ENCODE peak calls at places on chromosomes 12 and 14, in five cellular contexts. One of them, this sample, is unnamed.

GRCh38 chr12:65567820-65568219 is 256.5 kb upstream of the HMGA2 start:
- DNase-seq in HL-60: no peak
- DNase-seq in SK-N-SH: no peak
- DNase-seq in HepG2: no peak
- DNase-seq in K562: no peak
- DNase-seq in this sample: no peak

GRCh38 chr12:65339161-65339560 is 60.7 kb downstream of the MSRB3 start:
- DNase-seq in HL-60: no peak
- DNase-seq in SK-N-SH: no peak
- DNase-seq in HepG2: no peak
- DNase-seq in K562: no peak
- DNase-seq in this sample: no peak

GRCh38 chr12:77923882-77924281 is 93.2 kb downstream of the NAV3 start:
- DNase-seq in HL-60: no peak
- DNase-seq in SK-N-SH: no peak
- DNase-seq in HepG2: no peak
- DNase-seq in K562: no peak
- DNase-seq in this sample: no peak

GRCh38 chr12:42166501-42166900 is 21.8 kb upstream of the GXYLT1 start:
- DNase-seq in HL-60: no peak
- DNase-seq in SK-N-SH: no peak
- DNase-seq in HepG2: no peak
- DNase-seq in K562: no peak
- DNase-seq in this sample: no peak

GRCh38 chr14:79967001-79967400 is 244.3 kb downstream of the DIO2 start:
- DNase-seq in HL-60: no peak
- DNase-seq in SK-N-SH: no peak
- DNase-seq in HepG2: no peak
- DNase-seq in K562: no peak
- DNase-seq in this sample: no peak

GRCh38 chr14:35637269-35637668 is 103.3 kb downstream of the INSM2 start:
- DNase-seq in HL-60: no peak
- DNase-seq in SK-N-SH: no peak
- DNase-seq in HepG2: no peak
- DNase-seq in K562: no peak
- DNase-seq in this sample: no peak

GRCh38 chr12:124496584-124496983 is 70.8 kb downstream of the NCOR2 start:
- DNase-seq in HL-60: no peak
- DNase-seq in SK-N-SH: peak; percentile 66
- DNase-seq in HepG2: no peak
- DNase-seq in K562: peak; percentile 84
- DNase-seq in this sample: no peak

GRCh38 chr12:67650528-67651379 is 2.2 kb downstream of the DYRK2 start:
- DNase-seq in HL-60: no peak
- DNase-seq in SK-N-SH: no peak
- DNase-seq in HepG2: no peak
- DNase-seq in K562: no peak
- DNase-seq in this sample: no peak

GRCh38 chr12:129076466-129077325 is 223.4 kb downstream of the GLT1D1 start:
- DNase-seq in HL-60: no peak
- DNase-seq in SK-N-SH: no peak
- DNase-seq in HepG2: no peak
- DNase-seq in K562: no peak
- DNase-seq in this sample: no peak

GRCh38 chr14:51849095-51849494 is 11.3 kb upstream of the GNG2 start:
- DNase-seq in HL-60: no peak
- DNase-seq in SK-N-SH: no peak
- DNase-seq in HepG2: no peak
- DNase-seq in K562: no peak
- DNase-seq in this sample: no peak

GRCh38 chr14:61147369-61147897 is 133.7 kb downstream of the TMEM30B start:
- DNase-seq in HL-60: no peak
- DNase-seq in SK-N-SH: no peak
- DNase-seq in HepG2: no peak
- DNase-seq in K562: no peak
- DNase-seq in this sample: no peak

GRCh38 chr14:61003571-61003970 is 22.5 kb downstream of the SLC38A6 start:
- DNase-seq in HL-60: no peak
- DNase-seq in SK-N-SH: no peak
- DNase-seq in HepG2: no peak
- DNase-seq in K562: no peak
- DNase-seq in this sample: no peak

GRCh38 chr12:94725375-94726168 is 75.2 kb upstream of the TMCC3 start:
- DNase-seq in HL-60: peak; percentile 56
- DNase-seq in SK-N-SH: no peak
- DNase-seq in HepG2: peak; percentile 23
- DNase-seq in K562: peak; percentile 19
- DNase-seq in this sample: no peak

GRCh38 chr12:108561852-108562347 is 496 bp upstream of the ISCU start:
- DNase-seq in HL-60: no peak
- DNase-seq in SK-N-SH: no peak
- DNase-seq in HepG2: no peak
- DNase-seq in K562: no peak
- DNase-seq in this sample: no peak

DNA sequence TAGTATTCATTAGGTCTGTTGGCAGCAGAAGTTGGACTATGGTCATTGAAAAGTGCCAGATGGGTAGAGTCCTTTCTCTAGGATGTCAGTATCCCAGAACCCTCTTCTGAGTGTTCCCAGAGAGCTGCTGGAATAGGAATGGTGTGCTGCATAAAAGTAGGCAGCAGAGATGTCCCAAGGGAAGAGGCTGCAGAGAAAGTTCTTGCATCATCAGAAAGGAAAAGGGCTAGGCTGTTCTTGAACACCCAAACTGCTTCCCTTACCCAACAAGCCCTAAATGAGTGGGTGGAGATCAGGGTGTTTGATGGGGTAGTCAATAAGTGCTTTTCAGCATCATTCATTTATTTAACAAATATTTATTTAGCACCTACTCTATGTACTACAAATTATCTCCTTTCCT is 3.4 kb downstream of the DGKA start:
- DNase-seq in HL-60: no peak
- DNase-seq in SK-N-SH: no peak
- DNase-seq in HepG2: no peak
- DNase-seq in K562: no peak
- DNase-seq in this sample: no peak
- TF ChIP-seq GABPA in HL-60: no peak
- TF ChIP-seq GABPA in SK-N-SH: no peak
- TF ChIP-seq GABPA in HepG2: no peak
- TF ChIP-seq GABPA in K562: no peak
- TF ChIP-seq GABPA in this sample: no peak

GRCh38 chr12:70645494-70646317 is 8.5 kb upstream of the PTPRB start:
- DNase-seq in HL-60: no peak
- DNase-seq in SK-N-SH: no peak
- DNase-seq in HepG2: peak; percentile 41
- DNase-seq in K562: peak; percentile 62
- DNase-seq in this sample: no peak
- TF ChIP-seq GABPA in HL-60: no peak
- TF ChIP-seq GABPA in SK-N-SH: peak; percentile 46
- TF ChIP-seq GABPA in HepG2: no peak
- TF ChIP-seq GABPA in K562: peak; percentile 82
- TF ChIP-seq GABPA in this sample: no peak

GRCh38 chr14:30496852-30497251 is 62.1 kb upstream of the G2E3 start:
- DNase-seq in HL-60: no peak
- DNase-seq in SK-N-SH: no peak
- DNase-seq in HepG2: no peak
- DNase-seq in K562: no peak
- DNase-seq in this sample: no peak
- TF ChIP-seq GABPA in HL-60: no peak
- TF ChIP-seq GABPA in SK-N-SH: no peak
- TF ChIP-seq GABPA in HepG2: no peak
- TF ChIP-seq GABPA in K562: no peak
- TF ChIP-seq GABPA in this sample: no peak

GRCh38 chr12:130196827-130197226 is 34.6 kb downstream of the FZD10 start:
- DNase-seq in HL-60: no peak
- DNase-seq in SK-N-SH: no peak
- DNase-seq in HepG2: no peak
- DNase-seq in K562: no peak
- DNase-seq in this sample: no peak
- TF ChIP-seq GABPA in HL-60: no peak
- TF ChIP-seq GABPA in SK-N-SH: no peak
- TF ChIP-seq GABPA in HepG2: no peak
- TF ChIP-seq GABPA in K562: no peak
- TF ChIP-seq GABPA in this sample: no peak

DNA sequence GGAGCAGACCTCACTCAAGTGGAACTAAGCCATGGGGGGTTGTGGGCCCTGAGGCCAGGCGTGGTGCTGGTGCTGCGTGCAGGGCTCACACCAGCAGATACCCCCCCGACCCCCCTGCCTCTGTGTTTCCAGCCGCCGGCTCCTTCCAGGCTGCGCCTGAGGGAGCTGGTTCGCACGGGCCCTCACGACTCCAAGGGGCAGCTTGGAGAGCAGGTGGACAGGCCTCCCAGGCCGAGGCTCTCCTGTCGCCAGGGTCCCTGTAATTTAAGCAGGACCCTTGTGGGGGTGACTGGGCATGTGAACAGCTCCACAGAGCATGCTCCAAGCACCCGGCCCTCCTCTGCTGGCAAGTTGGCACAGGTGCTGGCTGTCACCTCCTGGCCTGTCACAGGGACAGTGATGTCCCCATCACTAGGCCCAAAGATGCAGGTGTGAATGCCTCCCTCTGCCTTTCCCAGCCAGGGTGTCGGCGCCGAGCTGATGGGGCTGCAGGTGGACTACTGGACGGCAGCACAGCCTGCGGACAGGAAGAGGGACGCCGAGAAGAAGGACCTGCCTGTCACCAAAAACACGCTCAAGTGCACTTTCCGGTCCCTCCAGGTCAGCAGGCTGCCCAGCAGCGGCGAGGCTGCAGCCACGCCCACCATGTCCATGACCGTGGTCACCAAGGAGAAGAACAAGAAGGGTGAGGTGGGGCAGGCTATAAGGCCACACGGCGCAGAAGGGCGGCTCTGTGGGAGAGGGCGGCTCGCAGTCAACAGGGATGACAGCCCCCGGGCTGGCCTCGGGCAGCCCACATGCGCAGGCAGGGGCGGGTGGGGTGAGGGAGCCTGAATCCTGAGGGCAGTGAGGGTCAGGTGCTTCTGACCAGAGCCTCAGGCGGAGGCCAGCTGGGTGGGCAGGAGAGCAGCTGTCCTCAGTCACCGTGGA is 5.9 kb upstream of the TEX22 start:
- DNase-seq in HL-60: no peak
- DNase-seq in SK-N-SH: no peak
- DNase-seq in HepG2: no peak
- DNase-seq in K562: no peak
- DNase-seq in this sample: no peak
- TF ChIP-seq GABPA in HL-60: no peak
- TF ChIP-seq GABPA in SK-N-SH: no peak
- TF ChIP-seq GABPA in HepG2: no peak
- TF ChIP-seq GABPA in K562: no peak
- TF ChIP-seq GABPA in this sample: no peak

GRCh38 chr12:53459097-53459496 is 7.2 kb downstream of the PCBP2 start:
- DNase-seq in HL-60: no peak
- DNase-seq in SK-N-SH: no peak
- DNase-seq in HepG2: no peak
- DNase-seq in K562: no peak
- DNase-seq in this sample: no peak
- TF ChIP-seq GABPA in HL-60: no peak
- TF ChIP-seq GABPA in SK-N-SH: no peak
- TF ChIP-seq GABPA in HepG2: no peak
- TF ChIP-seq GABPA in K562: no peak
- TF ChIP-seq GABPA in this sample: no peak

DNA sequence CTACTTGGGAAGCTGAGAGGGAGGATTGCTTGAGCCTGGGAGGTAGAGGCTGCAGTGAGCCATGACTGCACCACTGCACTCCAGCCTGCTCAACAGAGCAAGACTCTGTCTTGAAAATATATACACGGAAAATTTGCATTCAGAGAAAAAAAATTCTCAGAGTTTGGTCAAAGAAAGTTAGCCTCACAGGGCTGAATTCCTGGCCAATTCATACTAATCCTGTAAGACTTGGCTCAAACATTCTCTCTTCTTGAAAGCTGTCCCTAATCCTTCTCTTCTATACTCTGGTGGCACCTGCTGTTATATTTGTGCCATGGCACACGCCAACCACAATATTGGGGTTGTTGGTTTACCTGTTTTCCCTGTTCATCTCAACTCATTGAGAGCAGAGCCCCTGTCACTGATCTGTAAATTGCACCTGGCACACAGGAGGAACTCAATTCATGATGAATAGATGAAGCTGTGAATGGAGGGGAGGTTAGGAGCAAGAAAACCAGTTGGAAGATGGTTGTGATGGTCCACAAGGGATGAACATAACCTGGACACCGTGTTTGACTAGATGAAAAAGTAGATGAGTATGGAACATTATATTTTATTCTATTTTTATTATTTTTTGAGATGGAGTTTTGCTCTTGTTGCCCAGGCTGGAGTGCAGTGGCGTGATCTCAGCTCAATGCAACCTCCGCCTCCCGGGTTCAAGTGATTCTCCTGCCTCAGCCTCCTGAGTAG is 36.8 kb upstream of the SPTSSA start:
- DNase-seq in HL-60: peak; percentile 38
- DNase-seq in SK-N-SH: peak; percentile 45
- DNase-seq in HepG2: peak; percentile 86
- DNase-seq in K562: no peak
- DNase-seq in this sample: no peak
- TF ChIP-seq GABPA in HL-60: no peak
- TF ChIP-seq GABPA in SK-N-SH: no peak
- TF ChIP-seq GABPA in HepG2: no peak
- TF ChIP-seq GABPA in K562: no peak
- TF ChIP-seq GABPA in this sample: no peak

GRCh38 chr14:58078068-58078467 is 73.9 kb downstream of the ARMH4 start:
- DNase-seq in HL-60: no peak
- DNase-seq in SK-N-SH: no peak
- DNase-seq in HepG2: no peak
- DNase-seq in K562: no peak
- DNase-seq in this sample: no peak

GRCh38 chr14:58078471-58078870 is 73.5 kb downstream of the ARMH4 start:
- DNase-seq in HL-60: no peak
- DNase-seq in SK-N-SH: no peak
- DNase-seq in HepG2: no peak
- DNase-seq in K562: no peak
- DNase-seq in this sample: no peak

GRCh38 chr14:58073516-58073915 is 78.5 kb downstream of the ARMH4 start:
- DNase-seq in HL-60: no peak
- DNase-seq in SK-N-SH: no peak
- DNase-seq in HepG2: no peak
- DNase-seq in K562: no peak
- DNase-seq in this sample: no peak

GRCh38 chr14:58082011-58082410 is 70.0 kb downstream of the ARMH4 start:
- DNase-seq in HL-60: no peak
- DNase-seq in SK-N-SH: no peak
- DNase-seq in HepG2: no peak
- DNase-seq in K562: no peak
- DNase-seq in this sample: no peak

GRCh38 chr14:58077621-58078020 is 74.4 kb downstream of the ARMH4 start:
- DNase-seq in HL-60: no peak
- DNase-seq in SK-N-SH: no peak
- DNase-seq in HepG2: no peak
- DNase-seq in K562: no peak
- DNase-seq in this sample: no peak
- TF ChIP-seq GABPA in HL-60: no peak
- TF ChIP-seq GABPA in SK-N-SH: no peak
- TF ChIP-seq GABPA in HepG2: no peak
- TF ChIP-seq GABPA in K562: no peak
- TF ChIP-seq GABPA in this sample: no peak